ENCODE peak calls at places on chromosome 5, in six cellular contexts. T is nucleus accumbens, X is right cardiac atrium, O is NCI-H1092, Z is H7, U is progenitor cell of endocrine pancreas. M is an unnamed sample.

GRCh38 chr5:548256-548655 is 24.0 kb upstream of the SLC9A3 start:
- DNase-seq in T (no peak), X (no peak), O (no peak), Z (no peak), U (no peak), M (no peak)

GRCh38 chr5:146588806-146589355 is 72.9 kb upstream of the GPR151 start:
- DNase-seq in T (no peak), X (no peak), O (no peak), Z (no peak), U (no peak), M (no peak)

GRCh38 chr5:8682381-8682780 is 813.4 kb downstream of the MTRR start:
- DNase-seq in T (no peak), X (no peak), O (no peak), Z (no peak), U (no peak), M (no peak)

GRCh38 chr5:178191661-178192060 is 4.5 kb upstream of the GMCL2 start:
- DNase-seq in T (no peak), X (no peak), O (no peak), Z (no peak), U (no peak), M (no peak)

GRCh38 chr5:50699737-50700136 is 33.3 kb downstream of the PARP8 start:
- DNase-seq in T (no peak), X (no peak), O (no peak), Z (no peak), U (no peak), M (no peak)

GRCh38 chr5:139164020-139164419 is 34.1 kb downstream of the SIL1 start:
- DNase-seq in T (no peak), X (no peak), O (no peak), Z (no peak), U (no peak), M (no peak)

GRCh38 chr5:67795781-67796477 is 419.6 kb upstream of the PIK3R1 start:
- DNase-seq in T (no peak), X (no peak), O (no peak), Z (no peak), U (no peak), M (no peak)

GRCh38 chr5:5967373-5967772 is 411.0 kb downstream of the MED10 start:
- DNase-seq in T (no peak), X (no peak), O (no peak), Z (no peak), U (no peak), M (no peak)

GRCh38 chr5:140130949-140131733 is 5.4 kb downstream of the IGIP start:
- DNase-seq in T (no peak), X (no peak), O (no peak), Z (no peak), U (no peak), M (no peak)

GRCh38 chr5:130166839-130167490 is 262.7 kb downstream of the CHSY3 start:
- DNase-seq in T (no peak), X (no peak), O (no peak), Z (peak), U (no peak), M (no peak)

GRCh38 chr5:173326501-173326960 is 1.7 kb downstream of the STC2 start:
- DNase-seq in T (no peak), X (no peak), O (no peak), Z (peak), U (no peak), M (no peak)

GRCh38 chr5:162068412-162068811 is 839 bp downstream of the GABRG2 start:
- DNase-seq in T (no peak), X (no peak), O (no peak), Z (peak), U (peak), M (no peak)